ENCODE peak calls at places on chromosomes 6 and 20, in eight cellular contexts. One of them, this sample, is unnamed.

GRCh38 chr20:34980543-34981213 is 25.0 kb downstream of the MYH7B start:
- DNase-seq in frontal cortex: no peak
- DNase-seq in fibroblast of lung: no peak
- DNase-seq in lower lobe of right lung: no peak
- DNase-seq in nephron progenitor cell: no peak
- DNase-seq in GM13977: no peak
- DNase-seq in neural crest cell: no peak
- DNase-seq in hepatocyte: peak
- DNase-seq in this sample: no peak

GRCh38 chr6:7035837-7036249 is 71.9 kb upstream of the RREB1 start:
- DNase-seq in frontal cortex: no peak
- DNase-seq in fibroblast of lung: no peak
- DNase-seq in lower lobe of right lung: no peak
- DNase-seq in nephron progenitor cell: no peak
- DNase-seq in GM13977: no peak
- DNase-seq in neural crest cell: no peak
- DNase-seq in hepatocyte: no peak
- DNase-seq in this sample: no peak

GRCh38 chr20:3839328-3839727 is 7.3 kb upstream of the MAVS start:
- DNase-seq in frontal cortex: no peak
- DNase-seq in fibroblast of lung: no peak
- DNase-seq in lower lobe of right lung: no peak
- DNase-seq in nephron progenitor cell: no peak
- DNase-seq in GM13977: no peak
- DNase-seq in neural crest cell: no peak
- DNase-seq in hepatocyte: no peak
- DNase-seq in this sample: peak

GRCh38 chr6:41740366-41741162 is 5.2 kb upstream of the TFEB start:
- DNase-seq in frontal cortex: no peak
- DNase-seq in fibroblast of lung: no peak
- DNase-seq in lower lobe of right lung: peak
- DNase-seq in nephron progenitor cell: no peak
- DNase-seq in GM13977: no peak
- DNase-seq in neural crest cell: no peak
- DNase-seq in hepatocyte: no peak
- DNase-seq in this sample: no peak

GRCh38 chr6:146878564-146879343 is 280.0 kb downstream of the ADGB start:
- DNase-seq in frontal cortex: no peak
- DNase-seq in fibroblast of lung: no peak
- DNase-seq in lower lobe of right lung: no peak
- DNase-seq in nephron progenitor cell: no peak
- DNase-seq in GM13977: no peak
- DNase-seq in neural crest cell: no peak
- DNase-seq in hepatocyte: no peak
- DNase-seq in this sample: no peak

GRCh38 chr20:40532103-40532502 is 156.9 kb downstream of the MAFB start:
- DNase-seq in frontal cortex: no peak
- DNase-seq in fibroblast of lung: no peak
- DNase-seq in lower lobe of right lung: no peak
- DNase-seq in nephron progenitor cell: peak
- DNase-seq in GM13977: no peak
- DNase-seq in neural crest cell: no peak
- DNase-seq in hepatocyte: no peak
- DNase-seq in this sample: no peak

GRCh38 chr6:106883808-106884262 is 90.7 kb downstream of the CD24 start:
- DNase-seq in frontal cortex: no peak
- DNase-seq in fibroblast of lung: no peak
- DNase-seq in lower lobe of right lung: no peak
- DNase-seq in nephron progenitor cell: no peak
- DNase-seq in GM13977: no peak
- DNase-seq in neural crest cell: no peak
- DNase-seq in hepatocyte: peak
- DNase-seq in this sample: no peak

GRCh38 chr6:24890471-24890870 is 45.3 kb downstream of the RIPOR2 start:
- DNase-seq in frontal cortex: no peak
- DNase-seq in fibroblast of lung: no peak
- DNase-seq in lower lobe of right lung: no peak
- DNase-seq in nephron progenitor cell: no peak
- DNase-seq in GM13977: no peak
- DNase-seq in neural crest cell: no peak
- DNase-seq in hepatocyte: no peak
- DNase-seq in this sample: no peak

GRCh38 chr6:82875573-82876185 is 190.0 kb downstream of the UBE3D start:
- DNase-seq in frontal cortex: no peak
- DNase-seq in fibroblast of lung: peak
- DNase-seq in lower lobe of right lung: no peak
- DNase-seq in nephron progenitor cell: no peak
- DNase-seq in GM13977: no peak
- DNase-seq in neural crest cell: no peak
- DNase-seq in hepatocyte: no peak
- DNase-seq in this sample: peak

GRCh38 chr20:46276531-46276930 is 31.8 kb downstream of the CDH22 start:
- DNase-seq in frontal cortex: no peak
- DNase-seq in fibroblast of lung: no peak
- DNase-seq in lower lobe of right lung: no peak
- DNase-seq in nephron progenitor cell: no peak
- DNase-seq in GM13977: no peak
- DNase-seq in neural crest cell: no peak
- DNase-seq in hepatocyte: no peak
- DNase-seq in this sample: no peak

GRCh38 chr20:2659547-2659946 is 4.5 kb downstream of the IDH3B start:
- DNase-seq in frontal cortex: no peak
- DNase-seq in fibroblast of lung: no peak
- DNase-seq in lower lobe of right lung: no peak
- DNase-seq in nephron progenitor cell: no peak
- DNase-seq in GM13977: no peak
- DNase-seq in neural crest cell: no peak
- DNase-seq in hepatocyte: no peak
- DNase-seq in this sample: no peak

GRCh38 chr6:88538130-88538706 is 372.1 kb upstream of the CNR1 start:
- DNase-seq in frontal cortex: no peak
- DNase-seq in fibroblast of lung: peak
- DNase-seq in lower lobe of right lung: no peak
- DNase-seq in nephron progenitor cell: peak
- DNase-seq in GM13977: peak
- DNase-seq in neural crest cell: peak
- DNase-seq in hepatocyte: peak
- DNase-seq in this sample: no peak

GRCh38 chr6:10144772-10145171 is 270.1 kb downstream of the TFAP2A start:
- DNase-seq in frontal cortex: no peak
- DNase-seq in fibroblast of lung: no peak
- DNase-seq in lower lobe of right lung: no peak
- DNase-seq in nephron progenitor cell: no peak
- DNase-seq in GM13977: no peak
- DNase-seq in neural crest cell: no peak
- DNase-seq in hepatocyte: no peak
- DNase-seq in this sample: no peak

GRCh38 chr6:42269974-42270510 is 52.4 kb upstream of the MRPS10 start:
- DNase-seq in frontal cortex: no peak
- DNase-seq in fibroblast of lung: no peak
- DNase-seq in lower lobe of right lung: no peak
- DNase-seq in nephron progenitor cell: no peak
- DNase-seq in GM13977: no peak
- DNase-seq in neural crest cell: no peak
- DNase-seq in hepatocyte: no peak
- DNase-seq in this sample: no peak

GRCh38 chr6:15444881-15445280 is 199.0 kb downstream of the JARID2 start:
- DNase-seq in frontal cortex: no peak
- DNase-seq in fibroblast of lung: no peak
- DNase-seq in lower lobe of right lung: no peak
- DNase-seq in nephron progenitor cell: no peak
- DNase-seq in GM13977: no peak
- DNase-seq in neural crest cell: no peak
- DNase-seq in hepatocyte: no peak
- DNase-seq in this sample: no peak

GRCh38 chr20:1809611-1810510 is 85.3 kb upstream of the SIRPA start:
- DNase-seq in frontal cortex: no peak
- DNase-seq in fibroblast of lung: peak
- DNase-seq in lower lobe of right lung: no peak
- DNase-seq in nephron progenitor cell: no peak
- DNase-seq in GM13977: no peak
- DNase-seq in neural crest cell: no peak
- DNase-seq in hepatocyte: no peak
- DNase-seq in this sample: no peak

GRCh38 chr20:47319517-47320252 is 36.8 kb downstream of the ZMYND8 start:
- DNase-seq in frontal cortex: no peak
- DNase-seq in fibroblast of lung: peak
- DNase-seq in lower lobe of right lung: peak
- DNase-seq in nephron progenitor cell: peak
- DNase-seq in GM13977: no peak
- DNase-seq in neural crest cell: no peak
- DNase-seq in hepatocyte: peak
- DNase-seq in this sample: peak

GRCh38 chr20:61589055-61589385 is 337.0 kb downstream of the CDH4 start:
- DNase-seq in frontal cortex: no peak
- DNase-seq in fibroblast of lung: peak
- DNase-seq in lower lobe of right lung: no peak
- DNase-seq in nephron progenitor cell: no peak
- DNase-seq in GM13977: no peak
- DNase-seq in neural crest cell: no peak
- DNase-seq in hepatocyte: no peak
- DNase-seq in this sample: peak

GRCh38 chr6:6002005-6002808 is 4.5 kb downstream of the NRN1 start:
- DNase-seq in frontal cortex: no peak
- DNase-seq in fibroblast of lung: no peak
- DNase-seq in lower lobe of right lung: no peak
- DNase-seq in nephron progenitor cell: peak
- DNase-seq in GM13977: peak
- DNase-seq in neural crest cell: peak
- DNase-seq in hepatocyte: no peak
- DNase-seq in this sample: no peak

GRCh38 chr20:4060054-4060795 is 44.9 kb upstream of the RNF24 start:
- DNase-seq in frontal cortex: no peak
- DNase-seq in fibroblast of lung: no peak
- DNase-seq in lower lobe of right lung: peak
- DNase-seq in nephron progenitor cell: no peak
- DNase-seq in GM13977: peak
- DNase-seq in neural crest cell: no peak
- DNase-seq in hepatocyte: no peak
- DNase-seq in this sample: no peak

GRCh38 chr20:17295151-17295726 is 68.4 kb downstream of the PCSK2 start:
- DNase-seq in frontal cortex: no peak
- DNase-seq in fibroblast of lung: no peak
- DNase-seq in lower lobe of right lung: no peak
- DNase-seq in nephron progenitor cell: no peak
- DNase-seq in GM13977: no peak
- DNase-seq in neural crest cell: no peak
- DNase-seq in hepatocyte: no peak
- DNase-seq in this sample: no peak

GRCh38 chr6:167329014-167329413 is 4.1 kb downstream of the TTLL2 start:
- DNase-seq in frontal cortex: no peak
- DNase-seq in fibroblast of lung: no peak
- DNase-seq in lower lobe of right lung: no peak
- DNase-seq in nephron progenitor cell: no peak
- DNase-seq in GM13977: no peak
- DNase-seq in neural crest cell: no peak
- DNase-seq in hepatocyte: no peak
- DNase-seq in this sample: no peak

GRCh38 chr20:41406307-41406706 is 39.7 kb upstream of the EMILIN3 start:
- DNase-seq in frontal cortex: no peak
- DNase-seq in fibroblast of lung: no peak
- DNase-seq in lower lobe of right lung: no peak
- DNase-seq in nephron progenitor cell: no peak
- DNase-seq in GM13977: no peak
- DNase-seq in neural crest cell: no peak
- DNase-seq in hepatocyte: no peak
- DNase-seq in this sample: no peak

GRCh38 chr20:61810709-61811565 is 254.7 kb downstream of the TAF4 start:
- DNase-seq in frontal cortex: no peak
- DNase-seq in fibroblast of lung: no peak
- DNase-seq in lower lobe of right lung: peak
- DNase-seq in nephron progenitor cell: no peak
- DNase-seq in GM13977: no peak
- DNase-seq in neural crest cell: no peak
- DNase-seq in hepatocyte: no peak
- DNase-seq in this sample: no peak

GRCh38 chr6:24440897-24441598 is 38.3 kb downstream of the MRS2 start:
- DNase-seq in frontal cortex: no peak
- DNase-seq in fibroblast of lung: no peak
- DNase-seq in lower lobe of right lung: no peak
- DNase-seq in nephron progenitor cell: no peak
- DNase-seq in GM13977: no peak
- DNase-seq in neural crest cell: no peak
- DNase-seq in hepatocyte: no peak
- DNase-seq in this sample: no peak

GRCh38 chr6:159790947-159791598 is 806 bp downstream of the MRPL18 start:
- DNase-seq in frontal cortex: no peak
- DNase-seq in fibroblast of lung: no peak
- DNase-seq in lower lobe of right lung: no peak
- DNase-seq in nephron progenitor cell: no peak
- DNase-seq in GM13977: no peak
- DNase-seq in neural crest cell: no peak
- DNase-seq in hepatocyte: peak
- DNase-seq in this sample: no peak

GRCh38 chr6:43412541-43412940 is 14.8 kb upstream of the ABCC10 start:
- DNase-seq in frontal cortex: no peak
- DNase-seq in fibroblast of lung: no peak
- DNase-seq in lower lobe of right lung: no peak
- DNase-seq in nephron progenitor cell: no peak
- DNase-seq in GM13977: no peak
- DNase-seq in neural crest cell: no peak
- DNase-seq in hepatocyte: no peak
- DNase-seq in this sample: no peak

GRCh38 chr6:133973109-133973971 is 20.3 kb downstream of the TBPL1 start:
- DNase-seq in frontal cortex: peak
- DNase-seq in fibroblast of lung: peak
- DNase-seq in lower lobe of right lung: no peak
- DNase-seq in nephron progenitor cell: no peak
- DNase-seq in GM13977: peak
- DNase-seq in neural crest cell: no peak
- DNase-seq in hepatocyte: peak
- DNase-seq in this sample: no peak

GRCh38 chr6:28488916-28489365 is 26.7 kb downstream of the GPX6 start:
- DNase-seq in frontal cortex: no peak
- DNase-seq in fibroblast of lung: peak
- DNase-seq in lower lobe of right lung: no peak
- DNase-seq in nephron progenitor cell: peak
- DNase-seq in GM13977: no peak
- DNase-seq in neural crest cell: peak
- DNase-seq in hepatocyte: peak
- DNase-seq in this sample: no peak

GRCh38 chr20:8487715-8488114 is 355.6 kb downstream of the PLCB1 start:
- DNase-seq in frontal cortex: no peak
- DNase-seq in fibroblast of lung: no peak
- DNase-seq in lower lobe of right lung: no peak
- DNase-seq in nephron progenitor cell: no peak
- DNase-seq in GM13977: no peak
- DNase-seq in neural crest cell: no peak
- DNase-seq in hepatocyte: no peak
- DNase-seq in this sample: no peak

GRCh38 chr6:70469965-70470364 is 56.7 kb downstream of the FAM135A start:
- DNase-seq in frontal cortex: no peak
- DNase-seq in fibroblast of lung: no peak
- DNase-seq in lower lobe of right lung: no peak
- DNase-seq in nephron progenitor cell: no peak
- DNase-seq in GM13977: no peak
- DNase-seq in neural crest cell: no peak
- DNase-seq in hepatocyte: no peak
- DNase-seq in this sample: no peak

GRCh38 chr20:64049060-64049886 is at the start of gene SOX18:
- DNase-seq in frontal cortex: no peak
- DNase-seq in fibroblast of lung: peak
- DNase-seq in lower lobe of right lung: no peak
- DNase-seq in nephron progenitor cell: peak
- DNase-seq in GM13977: peak
- DNase-seq in neural crest cell: no peak
- DNase-seq in hepatocyte: peak
- DNase-seq in this sample: no peak

GRCh38 chr6:53005667-53006250 is 10.7 kb upstream of the GSTA4 start:
- DNase-seq in frontal cortex: no peak
- DNase-seq in fibroblast of lung: no peak
- DNase-seq in lower lobe of right lung: no peak
- DNase-seq in nephron progenitor cell: peak
- DNase-seq in GM13977: no peak
- DNase-seq in neural crest cell: no peak
- DNase-seq in hepatocyte: no peak
- DNase-seq in this sample: no peak

GRCh38 chr6:146028835-146029572 is at the start of gene GRM1:
- DNase-seq in frontal cortex: no peak
- DNase-seq in fibroblast of lung: no peak
- DNase-seq in lower lobe of right lung: no peak
- DNase-seq in nephron progenitor cell: no peak
- DNase-seq in GM13977: no peak
- DNase-seq in neural crest cell: no peak
- DNase-seq in hepatocyte: no peak
- DNase-seq in this sample: no peak

This sample was measured in pulmonary artery endothelial cell.